ENCODE peak calls at places on chromosomes 12 and 14, in four cellular contexts. One of them, this sample, is unnamed.

GRCh38 chr14:21257395-21258193 is 11.6 kb downstream of the HNRNPC start:
- DNase-seq in A549: no peak
- DNase-seq in AG10803: peak
- DNase-seq in IMR-90: no peak
- DNase-seq in this sample: peak

GRCh38 chr12:131123817-131124216 is 170.1 kb downstream of the ADGRD1 start:
- DNase-seq in A549: no peak
- DNase-seq in AG10803: no peak
- DNase-seq in IMR-90: no peak
- DNase-seq in this sample: no peak

GRCh38 chr12:12016284-12017100 is 54.2 kb upstream of the BCL2L14 start:
- DNase-seq in A549: no peak
- DNase-seq in AG10803: no peak
- DNase-seq in IMR-90: no peak
- DNase-seq in this sample: no peak

GRCh38 chr14:21070083-21070609 is at the start of gene ARHGEF40:
- DNase-seq in A549: no peak
- DNase-seq in AG10803: peak
- DNase-seq in IMR-90: peak
- DNase-seq in this sample: no peak

GRCh38 chr14:100117647-100118376 is 41.6 kb downstream of the DEGS2 start:
- DNase-seq in A549: no peak
- DNase-seq in AG10803: no peak
- DNase-seq in IMR-90: no peak
- DNase-seq in this sample: no peak

GRCh38 chr12:62903151-62903550 is 31.8 kb downstream of the PPM1H start:
- DNase-seq in A549: no peak
- DNase-seq in AG10803: no peak
- DNase-seq in IMR-90: no peak
- DNase-seq in this sample: no peak

GRCh38 chr12:125149160-125150108 is 84.2 kb downstream of the AACS start:
- DNase-seq in A549: no peak
- DNase-seq in AG10803: no peak
- DNase-seq in IMR-90: no peak
- DNase-seq in this sample: no peak

GRCh38 chr14:61527325-61528100 is 167.8 kb upstream of the HIF1A start:
- DNase-seq in A549: peak
- DNase-seq in AG10803: peak
- DNase-seq in IMR-90: peak
- DNase-seq in this sample: peak

GRCh38 chr12:116370004-116370404 is 92.5 kb upstream of the MED13L start:
- DNase-seq in A549: peak
- DNase-seq in AG10803: peak
- DNase-seq in IMR-90: peak
- DNase-seq in this sample: peak

GRCh38 chr12:111777345-111778045 is 10.8 kb downstream of the ALDH2 start:
- DNase-seq in A549: peak
- DNase-seq in AG10803: no peak
- DNase-seq in IMR-90: no peak
- DNase-seq in this sample: no peak

DNA sequence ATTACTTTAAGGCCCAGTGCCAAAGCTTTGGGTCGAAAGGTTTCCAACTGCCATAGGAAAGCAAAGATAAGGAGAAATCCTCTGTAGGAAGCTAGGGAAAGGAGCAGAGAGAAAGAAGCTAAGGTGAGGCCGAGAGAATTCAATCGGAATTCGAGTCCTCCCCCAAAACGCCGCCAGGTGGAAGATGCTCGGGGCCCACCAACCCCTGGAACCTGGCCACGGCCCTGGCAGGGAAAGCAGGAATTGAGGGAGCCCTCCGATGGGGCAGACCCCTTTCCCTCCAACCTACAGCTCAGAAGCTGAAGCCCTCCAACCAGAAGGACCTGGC is 498 bp downstream of the GMFB start:
- DNase-seq in A549: no peak
- DNase-seq in AG10803: no peak
- DNase-seq in IMR-90: no peak
- DNase-seq in this sample: no peak
- TF ChIP-seq CTCF in A549: no peak
- TF ChIP-seq CTCF in AG10803: peak
- TF ChIP-seq CTCF in IMR-90: no peak
- TF ChIP-seq CTCF in this sample: no peak

GRCh38 chr14:71324767-71325272 is 417.6 kb downstream of the PCNX1 start:
- DNase-seq in A549: no peak
- DNase-seq in AG10803: no peak
- DNase-seq in IMR-90: peak
- DNase-seq in this sample: peak

GRCh38 chr14:71320107-71320733 is 413.0 kb downstream of the PCNX1 start:
- DNase-seq in A549: peak
- DNase-seq in AG10803: peak
- DNase-seq in IMR-90: peak
- DNase-seq in this sample: peak

GRCh38 chr14:71321556-71322315 is 414.5 kb downstream of the PCNX1 start:
- DNase-seq in A549: peak
- DNase-seq in AG10803: peak
- DNase-seq in IMR-90: peak
- DNase-seq in this sample: peak

GRCh38 chr14:71320734-71321555 is 413.7 kb downstream of the PCNX1 start:
- DNase-seq in A549: peak
- DNase-seq in AG10803: peak
- DNase-seq in IMR-90: peak
- DNase-seq in this sample: peak

DNA sequence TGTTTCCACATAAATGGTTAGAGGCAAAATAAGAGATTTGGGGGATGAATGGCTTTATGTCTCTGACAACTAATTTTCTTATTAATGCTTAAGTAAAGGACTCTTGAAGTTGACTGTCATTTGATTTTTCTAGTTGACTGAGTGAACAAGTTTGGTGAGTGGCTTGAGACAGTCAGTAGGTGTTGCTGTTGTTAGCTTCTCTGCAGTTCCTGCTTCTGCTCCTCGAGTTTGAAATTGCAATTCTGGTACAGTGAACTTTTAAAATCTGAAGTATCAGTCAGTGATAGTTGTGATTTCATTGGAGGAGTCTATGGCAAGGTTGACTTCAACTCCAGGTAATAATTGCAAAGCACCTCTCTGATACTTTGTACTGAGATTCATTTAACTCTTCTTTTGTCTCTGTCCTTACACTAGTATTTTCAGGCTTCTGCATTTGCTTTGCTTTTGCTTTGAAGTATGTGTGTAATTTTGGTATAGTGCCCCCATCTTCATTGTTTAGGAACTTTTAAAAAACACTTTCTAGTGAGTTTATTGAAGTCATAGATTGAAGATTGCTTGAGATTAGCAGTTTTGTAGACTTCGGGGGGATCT is 415.5 kb downstream of the PCNX1 start:
- DNase-seq in A549: peak
- DNase-seq in AG10803: peak
- DNase-seq in IMR-90: peak
- DNase-seq in this sample: peak
- H3K4me3 ChIP-seq in A549: no peak
- H3K4me3 ChIP-seq in AG10803: peak
- H3K4me3 ChIP-seq in IMR-90: peak
- H3K4me3 ChIP-seq in this sample: no peak

DNA sequence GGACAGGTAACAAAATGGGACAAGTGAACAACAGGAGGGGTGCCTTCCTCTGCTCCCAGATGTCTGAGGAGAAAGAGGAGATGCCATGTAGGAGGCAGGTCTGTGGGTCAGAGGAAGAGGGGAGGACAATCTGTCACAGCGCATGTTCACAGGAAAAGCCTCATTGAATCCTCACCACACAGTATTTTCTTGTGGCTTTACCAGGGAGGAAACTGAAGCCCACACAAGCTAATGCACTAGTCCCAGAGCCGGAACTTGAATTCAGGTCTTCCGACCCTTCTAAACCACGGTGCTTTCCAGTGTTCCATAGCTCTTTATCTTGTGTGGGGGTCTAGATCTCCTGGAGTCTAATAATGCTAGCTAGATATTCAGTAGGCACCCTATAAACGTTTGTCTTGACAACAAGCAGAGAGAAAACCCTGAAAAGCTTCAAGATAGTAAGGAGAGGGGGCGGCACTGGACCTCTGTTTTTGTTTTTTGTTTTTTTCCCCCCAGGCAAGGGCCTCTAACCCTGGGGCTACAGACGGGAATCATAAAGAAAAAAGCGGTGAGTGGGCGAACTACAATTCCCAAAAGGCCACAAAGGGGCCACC is 374 bp upstream of the SHMT2 start:
- DNase-seq in A549: no peak
- DNase-seq in AG10803: peak
- DNase-seq in IMR-90: no peak
- DNase-seq in this sample: no peak
- TF ChIP-seq CTCF in A549: no peak
- TF ChIP-seq CTCF in AG10803: no peak
- TF ChIP-seq CTCF in IMR-90: no peak
- TF ChIP-seq CTCF in this sample: no peak

GRCh38 chr12:57518176-57518919 is 2.0 kb downstream of the DDIT3 start:
- DNase-seq in A549: no peak
- DNase-seq in AG10803: peak
- DNase-seq in IMR-90: no peak
- DNase-seq in this sample: peak
- H3K4me3 ChIP-seq in A549: peak
- H3K4me3 ChIP-seq in AG10803: peak
- H3K4me3 ChIP-seq in IMR-90: peak
- H3K4me3 ChIP-seq in this sample: peak

GRCh38 chr14:59483819-59484610 is at the start of the genes JKAMP and L3HYPDH:
- DNase-seq in A549: peak
- DNase-seq in AG10803: peak
- DNase-seq in IMR-90: peak
- DNase-seq in this sample: peak

GRCh38 chr14:59482120-59482434 is 2.1 kb downstream of the L3HYPDH start:
- DNase-seq in A549: no peak
- DNase-seq in AG10803: no peak
- DNase-seq in IMR-90: no peak
- DNase-seq in this sample: no peak

GRCh38 chr14:59481407-59482119 is 2.6 kb downstream of the L3HYPDH start:
- DNase-seq in A549: peak
- DNase-seq in AG10803: peak
- DNase-seq in IMR-90: peak
- DNase-seq in this sample: peak

GRCh38 chr14:59483360-59483759 is 848 bp downstream of the L3HYPDH start:
- DNase-seq in A549: peak
- DNase-seq in AG10803: peak
- DNase-seq in IMR-90: peak
- DNase-seq in this sample: peak

DNA sequence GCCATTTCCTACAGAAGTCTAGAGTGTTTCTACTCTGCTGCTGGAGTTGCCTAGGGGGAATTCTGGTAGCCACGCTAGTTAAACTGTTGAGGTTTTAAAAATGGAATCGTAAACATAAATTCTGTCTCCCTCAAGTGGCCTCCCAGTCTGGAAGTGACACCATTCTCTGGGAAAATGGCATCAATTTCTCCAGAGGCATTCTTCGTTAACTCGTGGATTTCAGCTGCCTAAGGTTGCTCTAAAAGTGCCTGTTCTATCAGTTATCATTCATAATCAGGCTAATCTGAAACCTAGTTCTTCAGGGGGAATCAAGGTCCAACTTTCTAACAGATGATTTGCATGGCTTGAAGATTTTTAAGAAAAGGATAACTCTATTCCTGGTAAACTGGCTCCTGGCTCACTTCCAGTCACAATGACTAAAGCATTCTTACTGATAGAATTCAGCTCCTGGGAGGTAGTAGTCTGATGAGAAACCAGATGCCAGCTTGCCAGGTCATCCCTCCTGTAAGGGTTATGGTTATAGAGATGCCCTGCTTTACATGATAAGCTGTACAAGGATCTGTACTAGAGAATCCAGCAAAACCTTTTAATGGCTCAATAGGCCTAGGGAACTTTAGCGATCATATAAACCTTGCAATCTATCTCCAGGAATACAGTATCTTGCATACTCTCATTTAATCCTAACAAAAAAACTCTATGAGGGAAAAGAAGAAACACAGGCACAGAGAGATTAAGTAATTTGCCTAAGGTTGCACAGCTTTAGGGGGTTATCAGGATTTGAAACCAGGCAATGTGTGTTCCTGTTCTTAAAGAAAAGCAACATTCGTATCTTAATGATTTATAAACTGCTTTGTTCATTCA is 1.5 kb downstream of the L3HYPDH start:
- DNase-seq in A549: peak
- DNase-seq in AG10803: peak
- DNase-seq in IMR-90: peak
- DNase-seq in this sample: peak
- TF ChIP-seq CTCF in A549: no peak
- TF ChIP-seq CTCF in AG10803: no peak
- TF ChIP-seq CTCF in IMR-90: no peak
- TF ChIP-seq CTCF in this sample: no peak